ENCODE peak calls at places on chromosomes 13 and 19, in nine cellular contexts. G is A549, K is HCT116, X is WTC11, A is GM12878, O is H1, B is SK-N-SH, D is HepG2, Z is K562. S is an unnamed sample.

GRCh38 chr19:20162821-20163220 is 4.2 kb upstream of the ZNF486 start:
- DNase-seq in K (no peak), D (no peak), X (no peak), G (no peak), B (no peak), A (no peak), O (no peak), Z (no peak), S (peak)

GRCh38 chr19:48874309-48875135 is 2.3 kb downstream of the PPP1R15A start:
- DNase-seq in A (no peak), B (no peak), K (no peak), X (no peak), Z (peak), O (no peak), D (no peak), G (peak), S (peak)

GRCh38 chr19:50462970-50463369 is 13.3 kb upstream of the EMC10 start:
- DNase-seq in Z (no peak), X (no peak), O (no peak), D (no peak), G (no peak), A (no peak), K (no peak), B (no peak), S (no peak)

GRCh38 chr19:32652893-32653625 is 21.9 kb downstream of the ANKRD27 start:
- DNase-seq in O (no peak), A (no peak), Z (no peak), G (no peak), B (peak), X (no peak), K (no peak), D (no peak), S (no peak)

GRCh38 chr13:60426075-60426474 is 29.1 kb downstream of the TDRD3 start:
- DNase-seq in Z (no peak), K (no peak), O (no peak), D (no peak), A (no peak), G (no peak), B (no peak), X (no peak), S (no peak)

GRCh38 chr13:98480915-98481510 is 95.9 kb downstream of the STK24 start:
- DNase-seq in D (no peak), K (no peak), B (peak), A (no peak), O (no peak), X (no peak), Z (peak), G (no peak), S (no peak)

GRCh38 chr13:111630411-111630810 is 310.0 kb downstream of the TEX29 start:
- DNase-seq in K (no peak), O (no peak), D (no peak), G (no peak), A (no peak), Z (no peak), B (no peak), X (peak), S (no peak)

GRCh38 chr13:72437458-72437857 is 290.0 kb downstream of the MZT1 start:
- DNase-seq in K (no peak), Z (no peak), D (no peak), A (no peak), X (no peak), O (no peak), G (no peak), B (no peak), S (peak)

GRCh38 chr13:51721485-51721884 is 82.5 kb downstream of the DHRS12 start:
- DNase-seq in A (peak), D (no peak), O (no peak), G (no peak), B (no peak), Z (no peak), K (no peak), X (no peak), S (no peak)

GRCh38 chr19:14525729-14526128 is 3.7 kb upstream of the TECR start:
- DNase-seq in D (no peak), Z (no peak), X (no peak), B (no peak), A (no peak), G (no peak), K (no peak), O (no peak), S (no peak)

GRCh38 chr13:73708393-73708985 is 425.7 kb downstream of the KLF12 start:
- DNase-seq in G (peak), D (peak), A (no peak), Z (peak), K (peak), B (peak), X (peak), O (no peak), S (peak)

GRCh38 chr19:29525901-29526729 is at the start of gene VSTM2B:
- DNase-seq in X (peak), A (no peak), G (no peak), B (peak), D (no peak), K (no peak), Z (no peak), O (no peak), S (no peak)

GRCh38 chr13:44030615-44031014 is 150.9 kb downstream of the LACC1 start:
- DNase-seq in Z (no peak), G (no peak), K (no peak), O (no peak), B (no peak), D (no peak), X (no peak), A (no peak), S (no peak)

GRCh38 chr19:23554548-23554947 is 132.5 kb downstream of the ZNF675 start:
- DNase-seq in K (no peak), A (no peak), B (no peak), G (no peak), Z (no peak), O (no peak), D (no peak), X (no peak), S (no peak)

GRCh38 chr19:16473875-16474397 is 2.2 kb upstream of the EPS15L1 start:
- DNase-seq in X (no peak), Z (no peak), K (no peak), A (no peak), B (no peak), G (no peak), D (no peak), O (no peak), S (peak)

GRCh38 chr13:61128850-61129645 is 286.6 kb downstream of the PCDH20 start:
- DNase-seq in O (no peak), K (no peak), A (no peak), D (no peak), X (no peak), Z (no peak), G (no peak), B (no peak), S (no peak)

GRCh38 chr13:35460061-35460460 is 16.4 kb downstream of the MAB21L1 start:
- DNase-seq in Z (no peak), O (no peak), K (no peak), X (no peak), A (no peak), D (no peak), B (no peak), G (no peak), S (no peak)

GRCh38 chr13:19674898-19675297 is 41.4 kb downstream of the MPHOSPH8 start:
- DNase-seq in G (no peak), X (no peak), B (no peak), O (no peak), K (no peak), Z (no peak), A (no peak), D (no peak), S (no peak)

GRCh38 chr19:29277107-29277506 is 64.2 kb upstream of the UQCRFS1 start:
- DNase-seq in D (no peak), A (peak), X (peak), B (no peak), O (no peak), G (peak), K (no peak), Z (peak), S (peak)

GRCh38 chr19:50003810-50004419 is 21.3 kb downstream of the VRK3 start:
- DNase-seq in A (peak), D (no peak), B (no peak), K (peak), X (no peak), G (peak), O (no peak), Z (peak), S (peak)

GRCh38 chr19:32234663-32235217 is 110.7 kb upstream of the ZNF507 start:
- DNase-seq in O (no peak), A (no peak), X (no peak), D (no peak), K (no peak), G (no peak), Z (no peak), B (no peak), S (no peak)

GRCh38 chr19:57302727-57303401 is 17.4 kb upstream of the ZNF543 start:
- DNase-seq in B (no peak), D (no peak), G (no peak), K (no peak), O (no peak), X (peak), Z (no peak), A (no peak), S (no peak)

GRCh38 chr19:15538774-15539173 is 30.4 kb downstream of the CYP4F22 start:
- DNase-seq in O (no peak), Z (no peak), D (no peak), A (no peak), G (no peak), B (no peak), X (no peak), K (no peak), S (peak)

GRCh38 chr13:41019027-41019487 is at the start of gene ELF1:
- DNase-seq in K (peak), A (peak), Z (peak), B (no peak), D (peak), X (no peak), G (peak), O (no peak), S (peak)

GRCh38 chr19:17337675-17338439 is 504 bp downstream of the GTPBP3 start:
- DNase-seq in B (peak), D (no peak), Z (peak), A (no peak), G (no peak), K (no peak), O (no peak), X (peak), S (peak)

GRCh38 chr13:79423340-79423739 is 17.3 kb upstream of the RBM26 start:
- DNase-seq in G (no peak), Z (no peak), D (no peak), B (no peak), K (no peak), O (no peak), X (no peak), A (no peak), S (no peak)

GRCh38 chr13:87172166-87172825 is 498.9 kb upstream of the SLITRK5 start:
- DNase-seq in A (no peak), Z (no peak), G (no peak), O (no peak), X (no peak), B (no peak), D (no peak), K (no peak), S (no peak)

GRCh38 chr13:113582841-113583631 is 1.5 kb upstream of the TFDP1 start:
- DNase-seq in X (no peak), B (no peak), K (no peak), G (no peak), A (no peak), Z (no peak), D (peak), O (no peak), S (no peak)

GRCh38 chr13:33033361-33033812 is 17.2 kb downstream of the KL start:
- DNase-seq in Z (no peak), A (no peak), D (no peak), X (no peak), O (no peak), G (no peak), K (no peak), B (no peak), S (peak)

GRCh38 chr19:51467864-51468544 is 9.8 kb upstream of the SIGLEC8 start:
- DNase-seq in Z (peak), D (no peak), X (no peak), K (no peak), B (no peak), O (no peak), A (no peak), G (no peak), S (peak)
- TF ChIP-seq MAX in Z (peak), D (no peak), X (no peak), K (no peak), B (no peak), O (no peak), A (no peak), G (no peak), S (peak)

GRCh38 chr19:46571495-46571894 is 29.6 kb upstream of the CALM3 start:
- DNase-seq in A (no peak), O (peak), B (peak), X (peak), G (peak), Z (peak), K (peak), D (peak), S (peak)
- TF ChIP-seq MAX in A (no peak), O (no peak), B (no peak), X (no peak), G (no peak), Z (no peak), K (no peak), D (no peak), S (no peak)

DNA sequence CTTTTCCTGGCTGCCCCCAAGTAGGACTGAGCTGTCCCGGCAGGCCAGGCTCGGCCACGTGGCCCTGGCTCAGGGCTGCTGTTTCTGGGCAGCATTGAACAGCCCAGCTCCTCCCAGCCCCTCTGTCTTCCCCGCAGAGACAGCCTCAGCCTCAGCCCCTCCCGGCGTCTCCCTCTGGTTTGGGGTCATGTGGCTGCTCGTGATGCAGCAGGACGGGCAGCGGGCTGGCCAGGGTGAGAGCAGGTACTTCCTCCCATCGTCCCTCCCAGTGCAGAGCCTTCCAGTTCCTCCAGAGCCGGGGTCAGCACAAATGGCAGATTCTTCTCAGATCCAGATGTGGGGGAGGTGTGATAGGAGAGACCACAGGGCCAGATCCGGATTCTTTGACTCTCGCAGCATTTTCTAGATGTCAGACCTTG is 114.6 kb downstream of the KDM4B start:
- DNase-seq in K (no peak), G (no peak), D (no peak), B (no peak), X (no peak), O (no peak), A (no peak), Z (no peak), S (no peak)
- TF ChIP-seq MAX in K (no peak), G (no peak), D (no peak), B (no peak), X (no peak), O (no peak), A (no peak), Z (peak), S (no peak)

GRCh38 chr13:62964522-62964921 is 1548.9 kb upstream of the PCDH20 start:
- DNase-seq in B (no peak), G (no peak), K (no peak), O (no peak), A (no peak), X (no peak), Z (no peak), D (no peak), S (no peak)
- TF ChIP-seq MAX in B (no peak), G (no peak), K (no peak), O (no peak), A (no peak), X (no peak), Z (no peak), D (no peak), S (no peak)

GRCh38 chr13:24271611-24272451 is 37.5 kb upstream of the C1QTNF9 start:
- DNase-seq in G (no peak), X (no peak), O (no peak), K (no peak), A (peak), Z (no peak), B (peak), D (peak), S (peak)
- TF ChIP-seq MAX in G (no peak), X (no peak), O (no peak), K (no peak), A (no peak), Z (no peak), B (peak), D (peak), S (no peak)

GRCh38 chr19:36213793-36214387 is 575 bp downstream of the ZNF565 start:
- DNase-seq in D (no peak), K (no peak), B (no peak), X (no peak), A (no peak), G (no peak), O (no peak), Z (no peak), S (no peak)
- TF ChIP-seq MAX in D (no peak), K (no peak), B (no peak), X (no peak), A (no peak), G (no peak), O (no peak), Z (no peak), S (no peak)